ENCODE peak calls at places on chromosomes 1 and 21, in eight cellular contexts. D is NCI-H1417; N is NCI-H1436 treated with DMSO at 0.1 percent for 48 hours; T is aorta; A is foreskin fibroblast; P is NCI-H2029; R is kidney epithelial cell; W is activated naive CD8-positive, alpha-beta T cell treated with anti-CD3 and anti-CD28 coated beads, Interleukin-2, amount 50 U/mL, for 24 hours. S is an unnamed sample.

GRCh38 chr1:185170291-185170848 is 13.4 kb downstream of the SWT1 start:
- DNase-seq in D (peak), N (peak), T (no peak), A (peak), P (peak), R (no peak), W (peak), S (peak)

GRCh38 chr1:37437058-37437457 is 37.3 kb upstream of the ZC3H12A start:
- DNase-seq in D (peak), N (no peak), T (no peak), A (no peak), P (no peak), R (no peak), W (no peak), S (no peak)

GRCh38 chr21:43864806-43865470 is at the start of gene AGPAT3:
- DNase-seq in D (peak), N (no peak), T (no peak), A (peak), P (peak), R (no peak), W (peak), S (no peak)

GRCh38 chr21:16078382-16078781 is 348.6 kb downstream of the USP25 start:
- DNase-seq in D (no peak), N (no peak), T (no peak), A (no peak), P (no peak), R (no peak), W (no peak), S (no peak)

GRCh38 chr1:65264197-65264929 is 45.0 kb upstream of the DNAJC6 start:
- DNase-seq in D (peak), N (peak), T (no peak), A (peak), P (peak), R (no peak), W (peak), S (peak)

GRCh38 chr1:34131396-34132160 is 33.5 kb downstream of the CSMD2 start:
- DNase-seq in D (no peak), N (no peak), T (no peak), A (no peak), P (no peak), R (no peak), W (no peak), S (no peak)

GRCh38 chr1:187971851-187972250 is 1143.1 kb downstream of the PLA2G4A start:
- DNase-seq in D (peak), N (no peak), T (no peak), A (no peak), P (peak), R (no peak), W (no peak), S (no peak)

GRCh38 chr21:35658242-35658641 is 402.1 kb downstream of the SETD4 start:
- DNase-seq in D (no peak), N (no peak), T (no peak), A (peak), P (no peak), R (no peak), W (no peak), S (no peak)

GRCh38 chr1:110255388-110255787 is 45.3 kb downstream of the KCNC4 start:
- DNase-seq in D (peak), N (no peak), T (no peak), A (no peak), P (no peak), R (no peak), W (no peak), S (no peak)

GRCh38 chr1:225449261-225449660 is 21.4 kb upstream of the LBR start:
- DNase-seq in D (no peak), N (no peak), T (no peak), A (no peak), P (no peak), R (peak), W (no peak), S (peak)

GRCh38 chr1:6273380-6273891 is 12.5 kb upstream of the GPR153 start:
- DNase-seq in D (peak), N (no peak), T (no peak), A (peak), P (no peak), R (peak), W (no peak), S (peak)

GRCh38 chr1:233982827-233983518 is 78.5 kb downstream of the SLC35F3 start:
- DNase-seq in D (no peak), N (no peak), T (no peak), A (no peak), P (no peak), R (no peak), W (no peak), S (no peak)

GRCh38 chr1:41497056-41497440 is 12.6 kb upstream of the EDN2 start:
- DNase-seq in D (no peak), N (no peak), T (no peak), A (no peak), P (peak), R (no peak), W (no peak), S (no peak)

GRCh38 chr1:218664385-218665170 is 319.4 kb downstream of the TGFB2 start:
- DNase-seq in D (no peak), N (no peak), T (no peak), A (peak), P (no peak), R (no peak), W (no peak), S (no peak)

GRCh38 chr21:33844890-33845205 is 70.8 kb downstream of the ATP5PO start:
- DNase-seq in D (no peak), N (no peak), T (no peak), A (no peak), P (no peak), R (no peak), W (no peak), S (no peak)

GRCh38 chr1:30745834-30746208 is 11.8 kb downstream of the LAPTM5 start:
- DNase-seq in D (no peak), N (no peak), T (no peak), A (no peak), P (no peak), R (no peak), W (no peak), S (no peak)

S was measured in ACHN.